ENCODE peak calls at places on chromosome 1, in six cellular contexts. X is IMR-90, R is HepG2, J is K562, A is H1, Q is A549. S is an unnamed sample.

GRCh38 chr1:67677408-67677807 is 7.6 kb upstream of the GADD45A start:
- DNase-seq in X (no peak), R (no peak), J (no peak), A (no peak), Q (no peak), S (no peak)

GRCh38 chr1:212118167-212118871 is 82.8 kb downstream of the DTL start:
- DNase-seq in X (peak), R (peak), J (peak), A (no peak), Q (no peak), S (no peak)

GRCh38 chr1:168435439-168435838 is 108.4 kb downstream of the XCL2 start:
- DNase-seq in X (no peak), R (no peak), J (no peak), A (no peak), Q (no peak), S (no peak)

GRCh38 chr1:226656601-226657277 is 82.3 kb downstream of the ITPKB start:
- DNase-seq in X (peak), R (no peak), J (no peak), A (no peak), Q (no peak), S (peak)

GRCh38 chr1:116067564-116067887 is 43.7 kb upstream of the MAB21L3 start:
- DNase-seq in X (peak), R (no peak), J (no peak), A (no peak), Q (no peak), S (no peak)

GRCh38 chr1:66266350-66266749 is 267.6 kb upstream of the SGIP1 start:
- DNase-seq in X (no peak), R (no peak), J (no peak), A (no peak), Q (no peak), S (no peak)

GRCh38 chr1:115052454-115053083 is 22.9 kb downstream of the TSHB start:
- DNase-seq in X (peak), R (peak), J (peak), A (no peak), Q (peak), S (peak)

GRCh38 chr1:64309468-64309867 is 106.0 kb downstream of the UBE2U start:
- DNase-seq in X (no peak), R (no peak), J (no peak), A (no peak), Q (no peak), S (no peak)

GRCh38 chr1:44016875-44017400 is 14.3 kb downstream of the SLC6A9 start:
- DNase-seq in X (no peak), R (no peak), J (no peak), A (no peak), Q (no peak), S (no peak)

GRCh38 chr1:154607084-154607747 is 770 bp downstream of the ADAR start:
- DNase-seq in X (peak), R (peak), J (no peak), A (no peak), Q (peak), S (peak)

GRCh38 chr1:176469450-176469985 is 6.5 kb downstream of the PAPPA2 start:
- DNase-seq in X (peak), R (no peak), J (no peak), A (no peak), Q (no peak), S (no peak)

GRCh38 chr1:155049651-155050559 is 1.2 kb upstream of the ADAM15 start:
- DNase-seq in X (peak), R (no peak), J (no peak), A (no peak), Q (no peak), S (no peak)

DNA sequence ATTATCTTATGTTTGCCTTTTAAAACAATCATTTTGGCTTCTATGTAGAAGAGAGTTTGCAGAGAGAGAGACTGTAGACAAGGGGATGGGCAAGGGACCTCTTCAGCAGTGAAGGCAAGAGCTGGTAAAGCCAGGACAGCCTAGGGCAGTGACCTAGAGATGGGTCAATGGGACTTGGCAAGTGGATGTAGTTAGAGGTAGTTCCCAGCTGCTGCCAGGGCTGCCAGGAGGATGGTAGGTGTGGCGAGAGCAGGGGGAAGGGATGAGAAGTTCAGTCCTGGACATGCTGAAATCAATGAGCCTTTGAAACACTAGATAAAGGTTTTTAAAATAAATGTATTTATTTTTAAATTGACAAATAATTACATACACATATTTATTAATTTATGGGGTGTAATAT is 6.4 kb upstream of the SPRR5 start:
- DNase-seq in X (no peak), R (no peak), J (no peak), A (no peak), Q (no peak), S (no peak)
- TF ChIP-seq USF2 in X (no peak), R (no peak), J (no peak), A (no peak), Q (no peak), S (no peak)

GRCh38 chr1:7941437-7941793 is 776 bp upstream of the TNFRSF9 start:
- DNase-seq in X (peak), R (no peak), J (peak), A (no peak), Q (no peak), S (no peak)

GRCh38 chr1:7942701-7943029 is 2.0 kb upstream of the TNFRSF9 start:
- DNase-seq in X (no peak), R (no peak), J (no peak), A (no peak), Q (no peak), S (no peak)

GRCh38 chr1:7943295-7943694 is 2.7 kb upstream of the TNFRSF9 start:
- DNase-seq in X (no peak), R (no peak), J (no peak), A (no peak), Q (no peak), S (no peak)

GRCh38 chr1:7940034-7940433 is 605 bp downstream of the TNFRSF9 start:
- DNase-seq in X (no peak), R (no peak), J (no peak), A (no peak), Q (no peak), S (no peak)

DNA sequence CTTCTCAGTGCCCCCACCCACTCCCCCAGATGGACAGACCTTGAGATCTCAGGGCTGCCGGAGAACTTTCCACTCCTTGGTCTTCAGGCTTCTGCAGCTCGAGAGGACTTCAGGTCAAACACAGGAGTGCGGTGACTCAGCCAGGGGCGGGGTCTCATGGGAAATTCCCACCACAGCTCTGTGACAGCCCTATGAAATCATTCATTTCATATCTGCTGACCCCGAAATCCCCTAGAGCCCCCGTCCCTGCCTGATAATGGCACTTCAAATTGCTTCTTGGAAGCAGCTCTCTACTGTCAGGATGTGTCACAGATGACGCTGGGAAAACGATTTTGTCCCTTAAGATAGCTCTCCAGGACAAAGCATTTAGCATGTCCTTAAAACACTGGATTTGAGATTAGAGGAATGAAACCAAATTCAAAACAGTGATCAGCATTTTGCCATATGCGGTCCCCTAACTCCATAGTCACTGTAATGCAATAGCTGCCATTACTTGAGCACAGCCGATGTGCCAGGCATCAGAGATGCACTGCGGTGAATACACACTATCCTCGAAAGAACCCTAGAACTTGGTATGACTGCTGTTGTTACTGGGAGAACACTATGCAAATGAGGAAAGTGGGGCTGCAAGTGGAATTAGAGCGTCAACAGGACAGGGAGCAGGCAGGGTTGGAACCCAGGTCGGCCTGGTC is at the start of gene TNFRSF9:
- DNase-seq in X (peak), R (no peak), J (peak), A (no peak), Q (peak), S (no peak)
- TF ChIP-seq USF2 in X (no peak), R (no peak), J (no peak), A (no peak), Q (no peak), S (no peak)

DNA sequence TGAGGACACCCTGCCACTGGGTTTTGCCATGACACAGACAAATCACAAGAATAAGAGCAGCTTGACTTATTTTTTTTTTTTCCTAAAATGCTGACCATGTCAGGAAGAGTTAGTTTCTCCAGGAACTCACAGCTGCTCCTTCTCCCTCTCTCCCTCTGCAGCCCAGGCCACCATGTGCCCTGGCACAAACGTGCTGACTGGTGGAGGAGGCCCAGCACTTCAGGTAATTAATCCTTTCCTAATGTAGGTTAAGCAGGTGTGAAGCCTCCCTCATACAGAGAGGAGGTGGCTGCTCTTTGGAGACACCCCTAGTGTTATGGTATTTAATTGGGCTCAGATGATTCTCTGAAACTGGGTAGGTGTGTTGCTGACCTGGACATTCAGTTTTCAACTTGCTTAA is 129.8 kb upstream of the USH2A start:
- DNase-seq in X (no peak), R (no peak), J (no peak), A (no peak), Q (no peak), S (no peak)
- TF ChIP-seq USF2 in X (no peak), R (no peak), J (no peak), A (no peak), Q (no peak), S (no peak)

GRCh38 chr1:24463756-24464377 is 38.8 kb upstream of the RCAN3 start:
- DNase-seq in X (no peak), R (no peak), J (peak), A (peak), Q (no peak), S (no peak)

GRCh38 chr1:24454684-24455091 is 39.1 kb downstream of the NIPAL3 start:
- DNase-seq in X (peak), R (no peak), J (no peak), A (no peak), Q (no peak), S (no peak)

GRCh38 chr1:24464378-24464770 is 38.3 kb upstream of the RCAN3 start:
- DNase-seq in X (peak), R (no peak), J (no peak), A (peak), Q (no peak), S (no peak)

GRCh38 chr1:24457866-24458265 is 42.3 kb downstream of the NIPAL3 start:
- DNase-seq in X (no peak), R (no peak), J (no peak), A (no peak), Q (no peak), S (no peak)

DNA sequence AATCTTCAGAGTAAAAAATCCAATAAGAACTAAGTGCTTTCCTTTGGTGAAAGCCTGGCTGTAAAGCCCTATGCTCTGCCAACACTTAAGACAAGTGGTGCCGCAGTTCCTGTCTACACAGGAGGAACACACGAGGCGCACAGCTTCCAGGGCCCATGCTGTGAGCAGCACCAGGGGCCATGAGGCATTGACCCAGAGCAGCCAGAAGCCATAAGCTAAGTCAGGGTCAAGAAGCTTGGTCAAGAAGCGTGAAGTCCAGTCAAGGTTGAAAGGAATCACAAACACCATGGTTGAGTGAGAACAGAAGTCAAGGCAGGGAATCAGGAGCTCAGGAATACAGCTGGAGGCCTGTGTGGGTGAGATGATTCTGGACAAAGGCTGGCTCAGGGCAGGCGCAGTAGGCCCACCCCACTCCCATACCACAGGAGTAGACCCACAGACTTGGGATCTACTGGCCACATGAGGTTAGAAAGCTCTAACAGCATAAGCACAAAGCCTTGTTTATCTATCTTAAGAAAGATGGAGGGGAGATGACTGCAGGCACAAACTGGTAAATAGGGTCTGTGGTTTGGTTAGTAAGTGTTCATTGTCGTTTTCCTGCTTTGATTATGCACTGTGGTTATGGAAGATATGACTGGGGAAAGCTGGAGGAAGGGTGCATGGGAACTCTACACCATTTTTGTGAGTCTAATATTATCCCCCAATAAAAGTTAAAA is 42.9 kb upstream of the RCAN3 start:
- DNase-seq in X (no peak), R (no peak), J (no peak), A (no peak), Q (no peak), S (no peak)
- TF ChIP-seq USF2 in X (no peak), R (no peak), J (no peak), A (no peak), Q (no peak), S (no peak)